ENCODE peak calls at places on chromosome 4, in five cellular contexts. W is left lung, J is tibial artery, G is fibroblast of lung, C is neuronal stem cell. B is an unnamed sample.

GRCh38 chr4:11698846-11699590 is 270.3 kb upstream of the HS3ST1 start:
- DNase-seq in W (no peak), J (no peak), G (peak; percentile 91), C (no peak), B (no peak)

GRCh38 chr4:107666134-107666533 is 53.9 kb downstream of the PAPSS1 start:
- DNase-seq in W (no peak), J (no peak), G (peak; percentile 29), C (no peak), B (no peak)

GRCh38 chr4:71559957-71560541 is 221.2 kb downstream of the SLC4A4 start:
- DNase-seq in W (no peak), J (no peak), G (peak; percentile 89), C (no peak), B (no peak)

GRCh38 chr4:125739760-125740159 is 425.0 kb downstream of the FAT4 start:
- DNase-seq in W (no peak), J (no peak), G (peak; percentile 55), C (no peak), B (no peak)

GRCh38 chr4:183698909-183699308 is 39.8 kb downstream of the TRAPPC11 start:
- DNase-seq in W (no peak), J (no peak), G (no peak), C (no peak), B (no peak)

GRCh38 chr4:123401466-123402175 is 5.0 kb downstream of the SPRY1 start:
- DNase-seq in W (no peak), J (no peak), G (no peak), C (no peak), B (no peak)

GRCh38 chr4:77358315-77358928 is 201.4 kb downstream of the CCNG2 start:
- DNase-seq in W (no peak), J (no peak), G (peak; percentile 8), C (peak; percentile 40), B (no peak)

GRCh38 chr4:78938474-78938867 is 767 bp downstream of the PAQR3 start:
- DNase-seq in W (no peak), J (no peak), G (no peak), C (no peak), B (no peak)

GRCh38 chr4:153222790-153223417 is 18.7 kb downstream of the TRIM2 start:
- DNase-seq in W (peak; percentile 85), J (peak; percentile 79), G (peak; percentile 65), C (no peak), B (peak; percentile 73)

GRCh38 chr4:175412161-175412560 is 399.9 kb downstream of the GPM6A start:
- DNase-seq in W (peak; percentile 10), J (no peak), G (peak; percentile 72), C (no peak), B (no peak)

GRCh38 chr4:22465349-22465748 is 50.5 kb downstream of the ADGRA3 start:
- DNase-seq in W (no peak), J (no peak), G (no peak), C (no peak), B (no peak)

GRCh38 chr4:7252510-7253340 is 60.4 kb downstream of the SORCS2 start:
- DNase-seq in W (peak; percentile 52), J (no peak), G (no peak), C (no peak), B (no peak)

GRCh38 chr4:62131049-62131448 is 930.9 kb downstream of the ADGRL3 start:
- DNase-seq in W (no peak), J (peak; percentile 45), G (no peak), C (no peak), B (no peak)

GRCh38 chr4:162506253-162506652 is 342.5 kb upstream of the FSTL5 start:
- DNase-seq in W (no peak), J (no peak), G (peak; percentile 86), C (no peak), B (no peak)

GRCh38 chr4:53039741-53040458 is 177.8 kb downstream of the RASL11B start:
- DNase-seq in W (no peak), J (no peak), G (no peak), C (no peak), B (no peak)

GRCh38 chr4:76559236-76560071 is 124.4 kb downstream of the SHROOM3 start:
- DNase-seq in W (no peak), J (no peak), G (peak; percentile 44), C (peak; percentile 58), B (no peak)

GRCh38 chr4:5045099-5045498 is 6.2 kb upstream of the STK32B start:
- DNase-seq in W (no peak), J (peak; percentile 73), G (no peak), C (no peak), B (no peak)

GRCh38 chr4:6343950-6344408 is 74.3 kb downstream of the WFS1 start:
- DNase-seq in W (peak; percentile 54), J (no peak), G (peak; percentile 82), C (no peak), B (peak; percentile 54)

GRCh38 chr4:18185491-18185890 is 163.9 kb upstream of the LCORL start:
- DNase-seq in W (no peak), J (no peak), G (no peak), C (no peak), B (no peak)

GRCh38 chr4:89838005-89838404 is 1.0 kb upstream of the SNCA start:
- DNase-seq in W (no peak), J (no peak), G (peak; percentile 4), C (no peak), B (no peak)

GRCh38 chr4:128871948-128872347 is 62.4 kb downstream of the JADE1 start:
- DNase-seq in W (no peak), J (no peak), G (peak; percentile 90), C (no peak), B (no peak)

GRCh38 chr4:98828801-98829200 is 100.1 kb downstream of the EIF4E start:
- DNase-seq in W (no peak), J (no peak), G (peak; percentile 3), C (no peak), B (no peak)

GRCh38 chr4:25258980-25259578 is 25.2 kb downstream of the PI4K2B start:
- DNase-seq in W (no peak), J (no peak), G (peak; percentile 57), C (no peak), B (no peak)

GRCh38 chr4:158006973-158007372 is 165.9 kb downstream of the GASK1B start:
- DNase-seq in W (no peak), J (no peak), G (no peak), C (no peak), B (no peak)

GRCh38 chr4:15043226-15043625 is 40.9 kb downstream of the CPEB2 start:
- DNase-seq in W (no peak), J (no peak), G (no peak), C (no peak), B (no peak)

GRCh38 chr4:84401669-84402068 is 97.4 kb downstream of the NKX6-1 start:
- DNase-seq in W (no peak), J (no peak), G (peak; percentile 4), C (no peak), B (no peak)

GRCh38 chr4:53557601-53558000 is 33.7 kb downstream of the LNX1 start:
- DNase-seq in W (no peak), J (no peak), G (peak; percentile 11), C (no peak), B (no peak)

GRCh38 chr4:129604632-129605031 is 508.7 kb downstream of the C4orf33 start:
- DNase-seq in W (no peak), J (no peak), G (no peak), C (no peak), B (no peak)

GRCh38 chr4:70522626-70523025 is 4.3 kb downstream of the AMTN start:
- DNase-seq in W (no peak), J (no peak), G (no peak), C (no peak), B (no peak)

GRCh38 chr4:121777625-121778024 is 12.7 kb upstream of the SMIM43 start:
- DNase-seq in W (no peak), J (no peak), G (peak; percentile 74), C (no peak), B (no peak)

GRCh38 chr4:44086753-44087152 is 361.9 kb downstream of the KCTD8 start:
- DNase-seq in W (no peak), J (no peak), G (no peak), C (no peak), B (no peak)

GRCh38 chr4:140256335-140256734 is 102.4 kb upstream of the MAML3 start:
- DNase-seq in W (no peak), J (no peak), G (peak; percentile 61), C (no peak), B (no peak)

GRCh38 chr4:139208404-139208945 is 31.5 kb upstream of the ELF2 start:
- DNase-seq in W (no peak), J (no peak), G (peak; percentile 70), C (no peak), B (no peak)

DNA sequence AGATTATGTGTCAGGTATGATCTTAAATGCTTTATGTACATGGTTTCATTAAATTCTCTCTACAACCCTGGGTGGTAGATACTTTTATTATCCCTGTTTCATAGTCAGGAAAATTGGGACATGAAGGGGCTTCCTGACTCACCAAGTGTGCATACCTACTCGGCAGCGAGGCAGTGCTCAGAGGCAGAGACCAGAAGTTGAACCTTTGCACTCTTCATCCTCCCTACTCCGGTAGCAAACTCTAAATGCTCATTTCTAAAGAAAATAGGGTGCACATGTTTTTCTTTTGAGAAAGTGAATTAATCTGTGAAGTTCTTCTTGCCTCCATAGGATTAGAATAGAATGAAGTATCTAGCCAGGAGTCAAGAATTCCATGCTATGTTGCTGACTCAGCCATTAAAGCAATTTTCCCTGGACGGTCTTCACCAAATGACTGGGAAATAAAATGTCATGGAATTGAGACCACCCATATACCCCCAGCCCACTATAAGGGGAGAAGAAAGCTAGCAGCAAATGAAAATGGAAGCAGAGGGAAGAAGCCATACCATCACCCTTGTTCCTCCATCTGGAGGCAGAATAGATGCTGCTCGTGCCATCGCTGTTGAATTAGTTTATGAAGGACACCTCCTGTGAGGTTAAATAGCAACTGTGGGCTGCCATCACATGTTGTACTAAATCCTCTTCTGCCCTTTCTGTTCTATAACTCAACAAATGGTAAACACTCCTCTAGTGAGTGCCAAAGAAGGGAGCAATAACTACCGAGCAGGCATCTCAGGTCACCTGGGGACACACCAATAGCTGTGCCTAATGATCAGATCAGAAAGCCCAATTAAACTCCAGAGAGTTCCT is 355.4 kb downstream of the CAMK2D start:
- DNase-seq in W (no peak), J (no peak), G (no peak), C (no peak), B (no peak)
- H3K27ac ChIP-seq in W (no peak overlapping the region), J (no peak overlapping the region), G (no peak overlapping the region), C (no peak overlapping the region), B (no peak overlapping the region)

GRCh38 chr4:165709973-165710526 is 163.0 kb upstream of the TLL1 start:
- DNase-seq in W (no peak), J (no peak), G (no peak), C (no peak), B (no peak)
- H3K4me3 ChIP-seq in W (no peak overlapping the region), J (no peak overlapping the region), G (no peak overlapping the region), C (no peak overlapping the region), B (no peak overlapping the region)

DNA sequence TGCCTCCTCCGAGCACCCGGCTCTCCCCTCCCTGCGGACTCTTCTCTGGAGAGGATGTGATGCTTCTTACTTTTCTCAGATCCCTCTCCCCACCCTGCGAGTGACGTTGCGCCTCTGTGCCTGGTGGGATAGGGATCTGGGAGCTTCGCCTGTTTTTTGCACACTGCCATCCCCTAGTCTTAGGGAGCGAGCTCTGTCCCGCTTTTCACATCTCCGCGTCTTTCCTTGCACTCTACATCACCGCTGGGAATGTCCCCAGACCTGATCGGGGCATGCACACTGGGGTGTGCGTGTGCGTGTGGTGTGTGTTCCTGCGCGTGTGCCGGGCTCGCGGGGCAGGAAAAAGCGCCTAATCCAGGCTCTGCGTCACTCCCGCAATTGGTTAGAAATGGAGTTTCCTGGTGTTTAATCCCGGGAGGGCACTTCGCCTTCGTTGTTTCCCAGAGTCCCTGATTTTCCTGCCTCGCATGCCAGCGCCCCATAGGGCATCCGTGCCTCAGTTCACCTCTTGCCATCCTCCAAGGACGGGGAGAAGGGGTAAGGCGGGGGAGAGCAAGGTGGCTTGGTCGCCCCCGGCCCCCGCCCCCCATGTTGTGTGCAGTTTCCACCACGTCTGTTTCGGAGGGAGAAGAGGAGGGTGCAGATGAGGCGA is 909 bp upstream of the TBC1D1 start:
- DNase-seq in W (no peak), J (peak; percentile 85), G (no peak), C (peak; percentile 20), B (peak; percentile 62)
- H3K27me3 ChIP-seq in W (peaks cover 11% of the 10 kb centered on the region), J (no peaks in the 10 kb centered on the region), G (peaks cover 17% of the 10 kb centered on the region), C (peaks cover 90% of the 10 kb centered on the region), B (no peaks in the 10 kb centered on the region)

GRCh38 chr4:137530176-137530575 is 2.1 kb downstream of the PCDH18 start:
- DNase-seq in W (no peak), J (no peak), G (peak; percentile 53), C (no peak), B (no peak)
- H3K27ac ChIP-seq in W (no peak overlapping the region), J (peak overlapping the region; percentile 90), G (peak overlapping the region; percentile 81), C (no peak overlapping the region), B (no peak overlapping the region)

B was measured in aorta.